ENCODE peak calls at places on chromosomes 1 and 21, in nine cellular contexts. One of them, this sample, is unnamed.
A peak's percentile ranks its signal among the peaks of the same experiment; 100 is the strongest.

GRCh38 chr1:163668472-163668871 is 346.7 kb downstream of the NUF2 start:
- DNase-seq in ascending aorta: no peak
- DNase-seq in AG04450: no peak
- DNase-seq in AG09319: no peak
- DNase-seq in GM12878: no peak
- DNase-seq in tibial nerve: no peak
- DNase-seq in BE2C: no peak
- DNase-seq in GM06990: no peak
- DNase-seq in progenitor cell of endocrine pancreas: no peak
- DNase-seq in this sample: no peak

GRCh38 chr21:43736224-43736883 is 17.4 kb downstream of the PDXK start:
- DNase-seq in GM06990: no peak
- DNase-seq in AG04450: no peak
- DNase-seq in progenitor cell of endocrine pancreas: no peak
- DNase-seq in AG09319: no peak
- DNase-seq in ascending aorta: no peak
- DNase-seq in tibial nerve: no peak
- DNase-seq in BE2C: no peak
- DNase-seq in GM12878: no peak
- DNase-seq in this sample: no peak

GRCh38 chr1:25583519-25584370 is 32.8 kb upstream of the MAN1C1 start:
- DNase-seq in ascending aorta: no peak
- DNase-seq in GM12878: no peak
- DNase-seq in tibial nerve: no peak
- DNase-seq in AG09319: no peak
- DNase-seq in AG04450: no peak
- DNase-seq in GM06990: no peak
- DNase-seq in progenitor cell of endocrine pancreas: no peak
- DNase-seq in BE2C: no peak
- DNase-seq in this sample: no peak

GRCh38 chr21:42552407-42553336 is 39.0 kb downstream of the SLC37A1 start:
- DNase-seq in BE2C: no peak
- DNase-seq in progenitor cell of endocrine pancreas: no peak
- DNase-seq in AG09319: no peak
- DNase-seq in ascending aorta: no peak
- DNase-seq in AG04450: no peak
- DNase-seq in GM12878: no peak
- DNase-seq in GM06990: no peak
- DNase-seq in tibial nerve: no peak
- DNase-seq in this sample: no peak

GRCh38 chr1:60874703-60875102 is 207.7 kb upstream of the NFIA start:
- DNase-seq in GM06990: no peak
- DNase-seq in AG09319: peak; percentile 4
- DNase-seq in ascending aorta: no peak
- DNase-seq in AG04450: no peak
- DNase-seq in progenitor cell of endocrine pancreas: no peak
- DNase-seq in BE2C: no peak
- DNase-seq in GM12878: no peak
- DNase-seq in tibial nerve: no peak
- DNase-seq in this sample: no peak

GRCh38 chr1:214492405-214493075 is 58.9 kb downstream of the PTPN14 start:
- DNase-seq in AG09319: no peak
- DNase-seq in GM12878: no peak
- DNase-seq in progenitor cell of endocrine pancreas: no peak
- DNase-seq in GM06990: no peak
- DNase-seq in BE2C: no peak
- DNase-seq in AG04450: no peak
- DNase-seq in tibial nerve: no peak
- DNase-seq in ascending aorta: no peak
- DNase-seq in this sample: no peak

GRCh38 chr1:226496616-226497015 is 51.9 kb upstream of the STUM start:
- DNase-seq in progenitor cell of endocrine pancreas: no peak
- DNase-seq in AG09319: no peak
- DNase-seq in ascending aorta: no peak
- DNase-seq in tibial nerve: no peak
- DNase-seq in BE2C: no peak
- DNase-seq in GM06990: no peak
- DNase-seq in GM12878: no peak
- DNase-seq in AG04450: no peak
- DNase-seq in this sample: no peak

GRCh38 chr1:163035791-163036249 is 33.3 kb upstream of the RGS4 start:
- DNase-seq in BE2C: peak; percentile 91
- DNase-seq in progenitor cell of endocrine pancreas: no peak
- DNase-seq in ascending aorta: no peak
- DNase-seq in tibial nerve: no peak
- DNase-seq in GM06990: no peak
- DNase-seq in AG04450: peak; percentile 65
- DNase-seq in GM12878: no peak
- DNase-seq in AG09319: peak; percentile 25
- DNase-seq in this sample: peak; percentile 21

GRCh38 chr1:172480421-172480820 is 36.6 kb upstream of the PIGC start:
- DNase-seq in BE2C: no peak
- DNase-seq in ascending aorta: no peak
- DNase-seq in GM06990: no peak
- DNase-seq in progenitor cell of endocrine pancreas: no peak
- DNase-seq in AG04450: no peak
- DNase-seq in tibial nerve: no peak
- DNase-seq in AG09319: no peak
- DNase-seq in GM12878: no peak
- DNase-seq in this sample: no peak

GRCh38 chr1:171257207-171258052 is 9.1 kb downstream of the FMO1 start:
- DNase-seq in tibial nerve: peak; percentile 61
- DNase-seq in AG09319: peak; percentile 42
- DNase-seq in progenitor cell of endocrine pancreas: no peak
- DNase-seq in ascending aorta: no peak
- DNase-seq in AG04450: no peak
- DNase-seq in GM06990: no peak
- DNase-seq in BE2C: peak; percentile 59
- DNase-seq in GM12878: no peak
- DNase-seq in this sample: no peak

GRCh38 chr1:171210355-171210754 is 25.3 kb downstream of the FMO2 start:
- DNase-seq in BE2C: no peak
- DNase-seq in GM12878: no peak
- DNase-seq in AG09319: no peak
- DNase-seq in progenitor cell of endocrine pancreas: no peak
- DNase-seq in AG04450: no peak
- DNase-seq in ascending aorta: no peak
- DNase-seq in GM06990: no peak
- DNase-seq in tibial nerve: peak; percentile 51
- DNase-seq in this sample: no peak

GRCh38 chr1:24711329-24711728 is 33.9 kb upstream of the CLIC4 start:
- DNase-seq in AG09319: no peak
- DNase-seq in BE2C: no peak
- DNase-seq in tibial nerve: no peak
- DNase-seq in GM06990: no peak
- DNase-seq in AG04450: no peak
- DNase-seq in ascending aorta: no peak
- DNase-seq in progenitor cell of endocrine pancreas: no peak
- DNase-seq in GM12878: no peak
- DNase-seq in this sample: no peak

GRCh38 chr1:66168467-66168887 is 365.5 kb upstream of the SGIP1 start:
- DNase-seq in GM12878: no peak
- DNase-seq in AG04450: no peak
- DNase-seq in tibial nerve: no peak
- DNase-seq in ascending aorta: no peak
- DNase-seq in progenitor cell of endocrine pancreas: no peak
- DNase-seq in AG09319: no peak
- DNase-seq in BE2C: no peak
- DNase-seq in GM06990: peak; percentile 9
- DNase-seq in this sample: no peak

GRCh38 chr1:205543351-205544305 is 39.2 kb downstream of the CDK18 start:
- DNase-seq in progenitor cell of endocrine pancreas: peak; percentile 47
- DNase-seq in AG09319: peak; percentile 44
- DNase-seq in BE2C: peak; percentile 70
- DNase-seq in tibial nerve: peak; percentile 35
- DNase-seq in ascending aorta: peak; percentile 68
- DNase-seq in GM06990: no peak
- DNase-seq in GM12878: no peak
- DNase-seq in AG04450: peak; percentile 26
- DNase-seq in this sample: no peak

GRCh38 chr1:59967141-59967697 is 40.6 kb upstream of the CYP2J2 start:
- DNase-seq in GM06990: no peak
- DNase-seq in AG04450: no peak
- DNase-seq in ascending aorta: no peak
- DNase-seq in GM12878: no peak
- DNase-seq in AG09319: no peak
- DNase-seq in tibial nerve: no peak
- DNase-seq in BE2C: peak; percentile 67
- DNase-seq in progenitor cell of endocrine pancreas: no peak
- DNase-seq in this sample: no peak

GRCh38 chr1:211944733-211945500 is 90.4 kb downstream of the INTS7 start:
- DNase-seq in ascending aorta: no peak
- DNase-seq in GM06990: no peak
- DNase-seq in progenitor cell of endocrine pancreas: no peak
- DNase-seq in GM12878: no peak
- DNase-seq in BE2C: no peak
- DNase-seq in AG09319: no peak
- DNase-seq in AG04450: no peak
- DNase-seq in tibial nerve: no peak
- DNase-seq in this sample: no peak
- TF ChIP-seq CTCF in ascending aorta: peak; percentile 11
- TF ChIP-seq CTCF in GM06990: no peak
- TF ChIP-seq CTCF in progenitor cell of endocrine pancreas: peak; percentile 53
- TF ChIP-seq CTCF in GM12878: no peak
- TF ChIP-seq CTCF in BE2C: peak; percentile 59
- TF ChIP-seq CTCF in AG09319: peak; percentile 40
- TF ChIP-seq CTCF in AG04450: peak; percentile 33
- TF ChIP-seq CTCF in tibial nerve: no peak
- TF ChIP-seq CTCF in this sample: no peak

DNA sequence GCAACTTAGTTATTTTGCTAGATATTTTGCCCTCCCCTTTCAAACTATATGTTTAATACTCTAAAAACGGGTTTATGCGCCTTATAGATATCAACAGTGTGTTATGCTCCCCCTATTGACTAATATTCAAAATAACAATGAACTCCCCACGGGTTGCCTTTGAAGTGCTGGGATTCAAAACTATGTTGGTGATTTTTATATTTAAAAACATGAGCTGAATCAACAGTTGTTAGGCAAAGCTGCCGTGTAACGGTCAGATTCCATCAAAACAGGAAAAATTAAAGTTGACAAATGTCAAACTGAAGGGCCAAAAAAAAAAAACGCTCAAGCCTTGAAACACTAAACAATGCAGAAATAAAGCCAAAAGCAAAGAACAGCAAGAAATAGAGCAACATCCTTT is 2.5 kb downstream of the TGFBR3 start:
- DNase-seq in BE2C: no peak
- DNase-seq in progenitor cell of endocrine pancreas: no peak
- DNase-seq in AG04450: no peak
- DNase-seq in AG09319: no peak
- DNase-seq in GM12878: no peak
- DNase-seq in GM06990: no peak
- DNase-seq in ascending aorta: no peak
- DNase-seq in tibial nerve: no peak
- DNase-seq in this sample: no peak
- TF ChIP-seq CTCF in BE2C: peak; percentile 51
- TF ChIP-seq CTCF in progenitor cell of endocrine pancreas: peak; percentile 29
- TF ChIP-seq CTCF in AG04450: peak; percentile 59
- TF ChIP-seq CTCF in AG09319: peak; percentile 49
- TF ChIP-seq CTCF in GM12878: peak; percentile 53
- TF ChIP-seq CTCF in GM06990: peak; percentile 59
- TF ChIP-seq CTCF in ascending aorta: no peak
- TF ChIP-seq CTCF in tibial nerve: peak; percentile 32
- TF ChIP-seq CTCF in this sample: peak; percentile 27

GRCh38 chr1:118659646-118660045 is 328.5 kb downstream of the TBX15 start:
- DNase-seq in BE2C: no peak
- DNase-seq in AG04450: no peak
- DNase-seq in AG09319: no peak
- DNase-seq in progenitor cell of endocrine pancreas: no peak
- DNase-seq in GM06990: no peak
- DNase-seq in ascending aorta: no peak
- DNase-seq in GM12878: no peak
- DNase-seq in tibial nerve: no peak
- DNase-seq in this sample: no peak

GRCh38 chr1:118661769-118662320 is 326.3 kb downstream of the TBX15 start:
- DNase-seq in BE2C: no peak
- DNase-seq in AG09319: no peak
- DNase-seq in GM12878: no peak
- DNase-seq in GM06990: no peak
- DNase-seq in AG04450: no peak
- DNase-seq in progenitor cell of endocrine pancreas: no peak
- DNase-seq in ascending aorta: no peak
- DNase-seq in tibial nerve: no peak
- DNase-seq in this sample: no peak

DNA sequence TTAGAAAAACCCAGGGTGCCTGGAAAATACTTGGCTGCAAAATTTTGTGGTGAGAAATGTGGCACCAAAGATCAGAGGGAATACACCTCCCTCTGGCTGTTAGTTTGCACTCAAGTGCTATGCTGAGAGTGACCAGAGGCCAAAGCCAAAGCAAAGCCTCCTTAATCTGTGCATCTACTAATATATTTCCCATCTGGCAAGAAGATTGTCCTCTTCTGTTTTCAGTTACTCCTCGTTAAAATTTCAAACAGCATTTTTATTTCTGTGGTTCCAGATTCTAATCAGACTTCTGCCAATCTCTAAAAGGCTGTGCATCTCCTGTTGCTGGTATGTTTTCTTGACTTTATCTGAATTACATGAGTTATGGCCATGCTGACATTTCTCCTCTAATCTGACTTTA is 327.4 kb downstream of the TBX15 start:
- DNase-seq in BE2C: no peak
- DNase-seq in AG04450: no peak
- DNase-seq in progenitor cell of endocrine pancreas: no peak
- DNase-seq in AG09319: no peak
- DNase-seq in GM06990: no peak
- DNase-seq in tibial nerve: no peak
- DNase-seq in GM12878: no peak
- DNase-seq in ascending aorta: no peak
- DNase-seq in this sample: no peak
- TF ChIP-seq CTCF in BE2C: no peak
- TF ChIP-seq CTCF in AG04450: no peak
- TF ChIP-seq CTCF in progenitor cell of endocrine pancreas: no peak
- TF ChIP-seq CTCF in AG09319: no peak
- TF ChIP-seq CTCF in GM06990: no peak
- TF ChIP-seq CTCF in tibial nerve: no peak
- TF ChIP-seq CTCF in GM12878: no peak
- TF ChIP-seq CTCF in ascending aorta: no peak
- TF ChIP-seq CTCF in this sample: no peak

DNA sequence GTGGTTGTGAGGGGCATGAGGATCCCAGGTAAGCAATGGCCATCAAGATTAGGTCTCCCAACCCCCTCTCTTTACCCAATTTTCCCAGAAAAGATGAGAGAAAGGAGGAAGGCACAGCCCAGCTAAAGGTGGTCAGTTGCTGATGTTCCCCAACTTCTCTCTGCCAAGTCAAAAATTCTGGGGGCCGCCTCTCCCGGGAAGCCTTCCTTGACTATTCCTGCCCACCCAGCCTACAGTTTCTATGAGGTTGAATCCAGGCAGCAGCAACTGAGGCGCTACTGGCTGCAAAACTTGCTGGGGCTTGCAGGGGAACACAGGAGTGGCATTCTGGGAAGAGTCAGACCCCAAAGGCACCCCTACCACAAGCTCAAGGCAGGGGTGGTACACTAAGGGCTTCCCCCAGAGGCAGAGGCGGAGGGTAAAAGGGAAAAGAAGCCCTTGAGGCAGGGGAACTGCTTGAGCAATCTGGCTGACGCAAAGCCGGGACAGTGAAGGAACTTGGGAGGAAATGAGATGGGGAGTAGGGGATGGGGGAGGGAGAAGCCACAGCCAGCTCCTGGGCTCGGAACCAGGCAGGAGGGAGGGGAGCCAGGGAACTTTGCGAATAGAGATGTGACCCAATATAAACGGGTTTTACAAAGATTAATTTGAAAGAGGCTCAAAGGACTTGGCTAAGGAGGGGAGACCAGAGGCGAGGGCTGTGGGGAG is 31.2 kb downstream of the SDC3 start:
- DNase-seq in AG04450: peak; percentile 38
- DNase-seq in progenitor cell of endocrine pancreas: no peak
- DNase-seq in BE2C: no peak
- DNase-seq in GM06990: no peak
- DNase-seq in GM12878: no peak
- DNase-seq in ascending aorta: peak; percentile 57
- DNase-seq in tibial nerve: peak; percentile 72
- DNase-seq in AG09319: peak; percentile 82
- DNase-seq in this sample: no peak
- TF ChIP-seq CTCF in AG04450: no peak
- TF ChIP-seq CTCF in progenitor cell of endocrine pancreas: no peak
- TF ChIP-seq CTCF in BE2C: no peak
- TF ChIP-seq CTCF in GM06990: no peak
- TF ChIP-seq CTCF in GM12878: no peak
- TF ChIP-seq CTCF in ascending aorta: no peak
- TF ChIP-seq CTCF in tibial nerve: no peak
- TF ChIP-seq CTCF in AG09319: no peak
- TF ChIP-seq CTCF in this sample: no peak